ENCODE peak calls at places on chromosome 19, in six cellular contexts. P is CD4-positive, alpha-beta memory T cell; F is RWPE1; Z is fibroblast of lung; K is suprapubic skin; A is left lung. C is an unnamed sample.

GRCh38 chr19:289651-290538 is 1.3 kb downstream of the PLPP2 start:
- DNase-seq in A (no peak), F (peak; percentile 87), P (peak; percentile 73), K (no peak), Z (no peak), C (peak; percentile 64)

GRCh38 chr19:42024622-42025111 is 30.6 kb upstream of the ATP1A3 start:
- DNase-seq in F (no peak), K (no peak), Z (peak; percentile 57), P (no peak), A (no peak), C (no peak)

GRCh38 chr19:5967994-5968430 is 9.9 kb downstream of the RANBP3 start:
- DNase-seq in A (peak; percentile 77), Z (peak; percentile 86), F (peak; percentile 85), P (peak; percentile 58), K (no peak), C (peak; percentile 79)

GRCh38 chr19:35055715-35056179 is 14.2 kb downstream of the HPN start:
- DNase-seq in A (no peak), P (no peak), Z (no peak), F (peak; percentile 24), K (no peak), C (no peak)

GRCh38 chr19:50312967-50313811 is 16.0 kb downstream of the KCNC3 start:
- DNase-seq in K (no peak), P (no peak), F (no peak), Z (no peak), A (no peak), C (no peak)

GRCh38 chr19:55247621-55248099 is 11.2 kb downstream of the PPP6R1 start:
- DNase-seq in P (no peak), Z (no peak), A (no peak), F (peak; percentile 76), K (no peak), C (no peak)

GRCh38 chr19:48239582-48240141 is 16.1 kb downstream of the CARD8 start:
- DNase-seq in F (no peak), K (no peak), P (no peak), Z (no peak), A (no peak), C (no peak)

GRCh38 chr19:37227996-37228395 is 10.0 kb downstream of the ZNF383 start:
- DNase-seq in K (no peak), P (no peak), A (no peak), F (no peak), Z (no peak), C (no peak)

GRCh38 chr19:1223018-1223855 is 14.6 kb downstream of the CBARP start:
- DNase-seq in F (no peak), A (no peak), Z (no peak), K (no peak), P (no peak), C (no peak)

GRCh38 chr19:48145596-48146254 is 24.4 kb downstream of the LIG1 start:
- DNase-seq in P (no peak), K (no peak), A (no peak), F (no peak), Z (no peak), C (no peak)

GRCh38 chr19:703651-704446 is 4.9 kb upstream of the PALM start:
- DNase-seq in F (peak; percentile 55), P (peak; percentile 69), K (no peak), Z (peak; percentile 57), A (peak; percentile 87), C (no peak)

GRCh38 chr19:56969726-56970125 is 129.2 kb upstream of the PEG3 start:
- DNase-seq in P (no peak), F (no peak), A (no peak), K (no peak), Z (no peak), C (no peak)
- H3K27ac ChIP-seq in P (no peak overlapping the region), F (no peak overlapping the region), A (no peak overlapping the region), K (no peak overlapping the region), Z (no peak overlapping the region), C (no peak overlapping the region)

GRCh38 chr19:19697589-19697988 is 28.9 kb downstream of the ZNF101 start:
- DNase-seq in Z (no peak), F (no peak), P (no peak), K (no peak), A (no peak), C (no peak)
- H3K27ac ChIP-seq in Z (no peak overlapping the region), F (no peak overlapping the region), P (no peak overlapping the region), K (no peak overlapping the region), A (no peak overlapping the region), C (no peak overlapping the region)

GRCh38 chr19:23771348-23771747 is 12.7 kb upstream of the ZNF681 start:
- DNase-seq in F (no peak), K (peak; percentile 8), A (no peak), Z (no peak), P (no peak), C (no peak)
- H3K27ac ChIP-seq in F (no peak overlapping the region), K (no peak overlapping the region), A (no peak overlapping the region), Z (no peak overlapping the region), P (no peak overlapping the region), C (no peak overlapping the region)

GRCh38 chr19:17748884-17749638 is 2.2 kb upstream of the FCHO1 start:
- DNase-seq in F (no peak), P (no peak), Z (no peak), K (no peak), A (no peak), C (no peak)

GRCh38 chr19:17751103-17751911 is at the start of gene FCHO1:
- DNase-seq in Z (no peak), F (no peak), P (peak; percentile 93), A (peak; percentile 74), K (no peak), C (no peak)

GRCh38 chr19:17749912-17750317 is 1.4 kb upstream of the FCHO1 start:
- DNase-seq in K (no peak), Z (no peak), F (no peak), A (no peak), P (no peak), C (no peak)

GRCh38 chr19:17743874-17744273 is 7.4 kb upstream of the FCHO1 start:
- DNase-seq in A (no peak), F (no peak), P (peak; percentile 59), K (no peak), Z (peak; percentile 61), C (no peak)

GRCh38 chr19:17747205-17748098 is 3.8 kb upstream of the FCHO1 start:
- DNase-seq in Z (peak; percentile 90), K (peak; percentile 95), F (peak; percentile 98), A (peak; percentile 95), P (peak; percentile 95), C (peak; percentile 82)
- H3K27ac ChIP-seq in Z (no peak overlapping the region), K (no peak overlapping the region), F (no peak overlapping the region), A (no peak overlapping the region), P (peak overlapping the region; percentile 52), C (no peak overlapping the region)

DNA sequence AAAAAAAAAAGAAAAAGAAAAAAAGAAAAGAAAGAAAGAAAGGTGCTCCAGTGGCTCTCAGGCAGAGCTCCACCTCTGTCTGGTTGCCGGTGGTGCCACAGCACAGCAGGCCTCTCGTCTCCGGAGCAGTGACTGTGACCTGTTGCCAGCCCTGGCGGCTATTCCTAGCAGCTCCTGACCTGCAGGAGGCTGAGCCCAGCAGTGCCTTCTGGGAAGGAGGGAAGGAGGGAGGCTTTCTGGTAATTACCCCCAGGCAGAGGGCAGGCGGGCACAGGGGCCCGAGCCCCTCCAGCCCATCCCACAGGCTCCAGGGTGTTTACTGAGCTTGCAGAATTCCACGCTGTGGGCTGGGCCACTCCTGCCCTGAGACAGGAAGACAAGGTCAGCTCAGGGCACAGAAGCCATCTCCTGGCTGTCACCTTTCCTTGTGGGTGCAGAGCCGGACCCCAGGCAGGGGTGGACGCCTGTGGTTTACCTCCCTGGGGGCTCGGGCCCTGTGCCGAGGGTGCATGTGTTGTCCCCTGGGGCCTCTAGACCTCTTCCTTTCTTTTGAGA is 77.9 kb downstream of the GNG7 start:
- DNase-seq in Z (no peak), K (no peak), P (peak; percentile 33), F (no peak), A (peak; percentile 64), C (no peak)
- H3K27ac ChIP-seq in Z (no peak overlapping the region), K (no peak overlapping the region), P (no peak overlapping the region), F (peak overlapping the region; percentile 96), A (peak overlapping the region; percentile 97), C (no peak overlapping the region)

GRCh38 chr19:46715620-46716012 is 1.3 kb downstream of the PRKD2 start:
- DNase-seq in A (no peak), K (no peak), Z (no peak), P (no peak), F (peak; percentile 25), C (no peak)

GRCh38 chr19:46716013-46716671 is 772 bp downstream of the PRKD2 start:
- DNase-seq in F (peak; percentile 36), K (no peak), Z (no peak), A (no peak), P (no peak), C (no peak)

GRCh38 chr19:46713781-46714522 is 3.0 kb downstream of the PRKD2 start:
- DNase-seq in F (peak; percentile 99), Z (peak; percentile 73), P (peak; percentile 92), K (peak; percentile 98), A (peak; percentile 96), C (peak; percentile 97)

GRCh38 chr19:46716672-46717033 is 261 bp downstream of the PRKD2 start:
- DNase-seq in F (peak; percentile 27), K (no peak), Z (no peak), A (no peak), P (no peak), C (no peak)

DNA sequence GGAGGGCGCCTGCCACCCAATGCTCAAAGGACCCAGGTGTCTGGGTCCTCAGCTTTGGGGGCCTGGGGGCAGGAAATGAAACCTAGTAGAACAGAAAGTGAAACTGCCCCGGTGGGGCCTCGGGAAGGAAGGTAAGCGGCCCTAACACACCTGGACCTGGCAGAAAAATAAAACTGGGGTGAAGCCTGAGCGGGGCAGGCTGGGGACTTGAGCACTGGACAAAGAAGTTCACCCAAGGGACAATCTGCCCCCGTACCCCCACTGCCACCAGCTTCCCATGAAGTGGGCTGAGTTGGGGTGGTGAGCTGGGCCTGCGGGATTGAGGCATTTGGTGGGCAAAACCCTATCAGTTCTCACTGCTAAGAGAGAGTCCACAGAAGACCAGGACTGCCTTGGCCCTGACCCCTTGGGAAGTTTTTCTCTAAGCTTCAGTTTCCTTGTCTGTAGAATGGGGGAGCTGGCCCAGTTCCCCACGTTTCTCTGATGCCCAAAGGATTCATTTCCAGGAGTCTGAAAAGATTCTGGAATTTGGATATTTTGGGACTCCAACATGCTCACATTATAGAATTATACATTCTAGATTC is 2.3 kb downstream of the PRKD2 start:
- DNase-seq in F (no peak), Z (no peak), A (peak; percentile 58), P (no peak), K (no peak), C (no peak)
- H3K27ac ChIP-seq in F (peak overlapping the region; percentile 93), Z (peak overlapping the region; percentile 93), A (peak overlapping the region; percentile 89), P (peak overlapping the region; percentile 95), K (peak overlapping the region; percentile 82), C (peak overlapping the region; percentile 95)

GRCh38 chr19:38617764-38618589 is at the start of gene MAP4K1:
- DNase-seq in P (peak; percentile 84), K (no peak), A (peak; percentile 67), Z (no peak), F (no peak), C (peak; percentile 22)
- H3K27ac ChIP-seq in P (peak within 1 kb of the TSS; percentile 90), K (peak within 1 kb of the TSS; percentile 91), A (peak within 1 kb of the TSS; percentile 84), Z (peak within 1 kb of the TSS; percentile 13), F (peak within 1 kb of the TSS; percentile 89), C (peak within 1 kb of the TSS; percentile 52)

C was measured in prostate gland.